ENCODE peak calls at places on chromosomes 7 and 10, in nine cellular contexts. A is activated CD8-positive, alpha-beta memory T cell treated with anti-CD3 and anti-CD28 coated beads for 4 hours; D is globus pallidus; B is cardiac fibroblast; F is islet precursor cell; J is glutamatergic neuron; I is putamen; L is NCI-H1417; C is stimulated activated naive B cell treated with anti-CD40 and anti-IgM and Interleukin-4, amounts not matched to agents 10 μg/mL and 1 μg/mL and 100 μg/mL, for 72 hours. X is an unnamed sample.

GRCh38 chr10:60348982-60349381 is 40.7 kb downstream of the ANK3 start:
- DNase-seq in A (no peak), D (no peak), B (peak; percentile 68), F (no peak), J (no peak), I (no peak), L (no peak), C (no peak), X (no peak)

GRCh38 chr10:14562615-14563214 is 212.0 kb downstream of the FAM107B start:
- DNase-seq in A (no peak), D (no peak), B (no peak), F (no peak), J (no peak), I (no peak), L (no peak), C (no peak), X (no peak)

GRCh38 chr7:93327006-93327633 is 95.0 kb downstream of the VPS50 start:
- DNase-seq in A (no peak), D (no peak), B (peak; percentile 83), F (no peak), J (no peak), I (no peak), L (no peak), C (no peak), X (no peak)

GRCh38 chr10:106795619-106796018 is 368.9 kb downstream of the SORCS1 start:
- DNase-seq in A (no peak), D (peak; percentile 28), B (peak; percentile 10), F (peak; percentile 60), J (peak; percentile 33), I (peak; percentile 16), L (no peak), C (peak; percentile 20), X (peak; percentile 39)

GRCh38 chr10:50326757-50327701 is 75.7 kb upstream of the ASAH2 start:
- DNase-seq in A (no peak), D (no peak), B (peak; percentile 94), F (no peak), J (no peak), I (peak; percentile 23), L (no peak), C (no peak), X (no peak)

GRCh38 chr7:113122657-113123252 is 4.4 kb upstream of the SMIM30 start:
- DNase-seq in A (no peak), D (no peak), B (no peak), F (no peak), J (no peak), I (no peak), L (no peak), C (no peak), X (no peak)

GRCh38 chr10:124739996-124740373 is 4.2 kb downstream of the FAM53B start:
- DNase-seq in A (no peak), D (peak; percentile 51), B (peak; percentile 32), F (no peak), J (no peak), I (no peak), L (no peak), C (no peak), X (no peak)

GRCh38 chr7:93055543-93056107 is 62.2 kb downstream of the SAMD9 start:
- DNase-seq in A (no peak), D (peak; percentile 36), B (peak; percentile 65), F (no peak), J (no peak), I (peak; percentile 26), L (peak; percentile 33), C (no peak), X (no peak)

GRCh38 chr10:132616170-132616994 is 78.8 kb downstream of the INPP5A start:
- DNase-seq in A (peak; percentile 39), D (no peak), B (no peak), F (peak; percentile 30), J (no peak), I (no peak), L (no peak), C (no peak), X (no peak)

GRCh38 chr7:112937651-112938390 is 147.6 kb upstream of the TMEM168 start:
- DNase-seq in A (no peak), D (no peak), B (peak; percentile 63), F (no peak), J (no peak), I (no peak), L (no peak), C (no peak), X (no peak)

GRCh38 chr10:29535012-29535777 is 99.6 kb downstream of the SVIL start:
- DNase-seq in A (no peak), D (peak; percentile 83), B (peak; percentile 77), F (peak; percentile 92), J (peak; percentile 85), I (peak; percentile 60), L (no peak), C (no peak), X (peak; percentile 82)

GRCh38 chr7:100120518-100121085 is 1.2 kb downstream of the CNPY4 start:
- DNase-seq in A (no peak), D (no peak), B (no peak), F (no peak), J (no peak), I (no peak), L (no peak), C (no peak), X (no peak)

GRCh38 chr10:86813101-86813500 is 56.7 kb downstream of the BMPR1A start:
- DNase-seq in A (no peak), D (peak; percentile 8), B (peak; percentile 22), F (no peak), J (no peak), I (no peak), L (no peak), C (no peak), X (no peak)

GRCh38 chr10:29642996-29643395 is 8.2 kb upstream of the SVIL start:
- DNase-seq in A (no peak), D (no peak), B (peak; percentile 65), F (no peak), J (no peak), I (no peak), L (no peak), C (no peak), X (no peak)

X was measured in ELF-1.